ENCODE peak calls at places on chromosomes 1 and 21, in seven cellular contexts. One of them, this sample, is unnamed.

GRCh38 chr1:160652924-160653619 is 6.2 kb upstream of the SLAMF1 start:
- DNase-seq in transverse colon: no peak
- DNase-seq in suprapubic skin: no peak
- DNase-seq in K562: no peak
- DNase-seq in GM12878: no peak
- DNase-seq in SK-N-SH: no peak
- DNase-seq in stomach: no peak
- DNase-seq in this sample: no peak

GRCh38 chr1:70072239-70072751 is 133.1 kb downstream of the LRRC40 start:
- DNase-seq in transverse colon: no peak
- DNase-seq in suprapubic skin: no peak
- DNase-seq in K562: no peak
- DNase-seq in GM12878: no peak
- DNase-seq in SK-N-SH: no peak
- DNase-seq in stomach: no peak
- DNase-seq in this sample: no peak

GRCh38 chr1:210252621-210253041 is 20.0 kb downstream of the SERTAD4 start:
- DNase-seq in transverse colon: peak
- DNase-seq in suprapubic skin: no peak
- DNase-seq in K562: no peak
- DNase-seq in GM12878: no peak
- DNase-seq in SK-N-SH: peak
- DNase-seq in stomach: peak
- DNase-seq in this sample: peak

GRCh38 chr1:28104866-28105467 is 16.6 kb upstream of the EYA3 start:
- DNase-seq in transverse colon: peak
- DNase-seq in suprapubic skin: no peak
- DNase-seq in K562: peak
- DNase-seq in GM12878: no peak
- DNase-seq in SK-N-SH: peak
- DNase-seq in stomach: peak
- DNase-seq in this sample: no peak

GRCh38 chr1:203140076-203140475 is 12.6 kb downstream of the ADORA1 start:
- DNase-seq in transverse colon: no peak
- DNase-seq in suprapubic skin: no peak
- DNase-seq in K562: no peak
- DNase-seq in GM12878: no peak
- DNase-seq in SK-N-SH: no peak
- DNase-seq in stomach: no peak
- DNase-seq in this sample: no peak

GRCh38 chr1:59349101-59349500 is 52.2 kb downstream of the FGGY start:
- DNase-seq in transverse colon: no peak
- DNase-seq in suprapubic skin: no peak
- DNase-seq in K562: no peak
- DNase-seq in GM12878: no peak
- DNase-seq in SK-N-SH: no peak
- DNase-seq in stomach: no peak
- DNase-seq in this sample: no peak

GRCh38 chr1:195501118-195501517 is 1107.1 kb downstream of the KCNT2 start:
- DNase-seq in transverse colon: no peak
- DNase-seq in suprapubic skin: no peak
- DNase-seq in K562: no peak
- DNase-seq in GM12878: no peak
- DNase-seq in SK-N-SH: no peak
- DNase-seq in stomach: no peak
- DNase-seq in this sample: no peak

GRCh38 chr21:14523234-14523633 is 22.9 kb downstream of the SAMSN1 start:
- DNase-seq in transverse colon: no peak
- DNase-seq in suprapubic skin: no peak
- DNase-seq in K562: no peak
- DNase-seq in GM12878: no peak
- DNase-seq in SK-N-SH: no peak
- DNase-seq in stomach: no peak
- DNase-seq in this sample: no peak

GRCh38 chr1:235670157-235670776 is 20.7 kb upstream of the GNG4 start:
- DNase-seq in transverse colon: no peak
- DNase-seq in suprapubic skin: no peak
- DNase-seq in K562: no peak
- DNase-seq in GM12878: no peak
- DNase-seq in SK-N-SH: no peak
- DNase-seq in stomach: no peak
- DNase-seq in this sample: no peak

GRCh38 chr1:36151133-36151844 is 2.0 kb upstream of the TRAPPC3 start:
- DNase-seq in transverse colon: no peak
- DNase-seq in suprapubic skin: no peak
- DNase-seq in K562: no peak
- DNase-seq in GM12878: no peak
- DNase-seq in SK-N-SH: no peak
- DNase-seq in stomach: no peak
- DNase-seq in this sample: no peak

GRCh38 chr1:36148821-36149236 is 457 bp downstream of the TRAPPC3 start:
- DNase-seq in transverse colon: no peak
- DNase-seq in suprapubic skin: no peak
- DNase-seq in K562: no peak
- DNase-seq in GM12878: no peak
- DNase-seq in SK-N-SH: no peak
- DNase-seq in stomach: no peak
- DNase-seq in this sample: no peak

GRCh38 chr1:36149973-36150295 is 648 bp upstream of the TRAPPC3 start:
- DNase-seq in transverse colon: no peak
- DNase-seq in suprapubic skin: no peak
- DNase-seq in K562: no peak
- DNase-seq in GM12878: no peak
- DNase-seq in SK-N-SH: no peak
- DNase-seq in stomach: no peak
- DNase-seq in this sample: no peak

GRCh38 chr1:36150296-36151132 is 1.2 kb upstream of the TRAPPC3 start:
- DNase-seq in transverse colon: peak
- DNase-seq in suprapubic skin: peak
- DNase-seq in K562: peak
- DNase-seq in GM12878: no peak
- DNase-seq in SK-N-SH: peak
- DNase-seq in stomach: peak
- DNase-seq in this sample: peak

DNA sequence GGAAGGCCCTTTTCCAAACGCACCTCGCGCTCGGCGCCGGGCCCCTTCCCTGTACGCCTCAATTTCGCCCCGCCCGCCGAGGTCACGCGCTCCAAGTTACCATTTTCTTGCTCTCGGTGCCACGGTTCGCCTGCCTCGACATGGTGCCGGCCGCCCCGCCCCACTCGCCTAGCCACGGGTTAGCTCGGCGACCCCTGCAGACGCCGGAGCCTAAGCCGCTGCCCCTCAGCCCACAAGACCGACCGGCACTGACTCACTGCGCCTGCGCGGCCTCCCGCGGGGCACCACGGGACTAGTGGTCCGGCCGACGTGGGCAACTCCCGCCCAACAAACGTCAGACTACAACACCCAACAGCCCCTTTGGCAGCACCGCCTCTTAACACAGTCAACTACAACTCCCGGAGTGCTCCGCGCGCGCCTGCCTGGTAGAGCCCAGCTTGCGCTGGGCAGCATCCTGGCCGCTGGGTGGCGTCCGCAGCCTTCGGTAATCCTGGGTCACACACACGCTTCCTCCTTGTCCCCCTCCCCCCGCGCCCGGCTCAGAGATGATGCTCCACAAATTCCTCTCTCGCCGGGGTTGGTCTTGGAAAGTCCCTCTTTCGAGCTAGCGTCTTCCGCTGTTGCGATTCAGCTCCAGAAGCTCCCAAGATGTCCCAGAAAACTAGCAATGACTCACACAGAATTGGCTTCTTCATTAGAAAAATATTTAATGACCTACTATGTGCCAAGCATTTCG is at the start of gene TRAPPC3:
- DNase-seq in transverse colon: peak
- DNase-seq in suprapubic skin: peak
- DNase-seq in K562: peak
- DNase-seq in GM12878: peak
- DNase-seq in SK-N-SH: peak
- DNase-seq in stomach: peak
- DNase-seq in this sample: peak
- TF ChIP-seq EP300 in transverse colon: no peak
- TF ChIP-seq EP300 in suprapubic skin: no peak
- TF ChIP-seq EP300 in K562: peak
- TF ChIP-seq EP300 in GM12878: no peak
- TF ChIP-seq EP300 in SK-N-SH: peak
- TF ChIP-seq EP300 in stomach: no peak
- TF ChIP-seq EP300 in this sample: no peak

DNA sequence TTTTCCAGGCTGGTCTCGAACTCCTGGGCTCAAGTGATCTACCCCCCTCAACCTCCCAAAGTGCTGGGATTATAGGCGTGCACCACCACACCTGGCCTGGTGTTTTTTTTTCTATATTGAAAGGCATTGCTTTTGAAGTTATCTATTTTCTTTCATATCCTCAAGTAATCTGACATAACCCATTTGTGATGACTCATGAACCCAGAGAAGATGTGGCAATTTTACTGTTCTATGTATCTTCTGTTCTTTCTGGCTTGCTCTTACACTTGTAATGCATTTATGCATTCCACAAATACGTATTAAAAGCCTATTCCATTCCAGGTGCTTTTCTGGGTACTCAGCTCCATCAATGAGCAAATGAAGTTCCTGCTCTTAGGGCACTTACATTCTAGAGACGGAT is 29.9 kb upstream of the ERRFI1 start:
- DNase-seq in transverse colon: no peak
- DNase-seq in suprapubic skin: no peak
- DNase-seq in K562: no peak
- DNase-seq in GM12878: no peak
- DNase-seq in SK-N-SH: no peak
- DNase-seq in stomach: no peak
- DNase-seq in this sample: peak
- TF ChIP-seq POLR2AphosphoS5 in transverse colon: no peak
- TF ChIP-seq POLR2AphosphoS5 in suprapubic skin: no peak
- TF ChIP-seq POLR2AphosphoS5 in K562: no peak
- TF ChIP-seq POLR2AphosphoS5 in GM12878: no peak
- TF ChIP-seq POLR2AphosphoS5 in SK-N-SH: no peak
- TF ChIP-seq POLR2AphosphoS5 in stomach: no peak
- TF ChIP-seq POLR2AphosphoS5 in this sample: peak

GRCh38 chr1:26557078-26557477 is 27.5 kb downstream of the RPS6KA1 start:
- DNase-seq in transverse colon: no peak
- DNase-seq in suprapubic skin: no peak
- DNase-seq in K562: no peak
- DNase-seq in GM12878: no peak
- DNase-seq in SK-N-SH: no peak
- DNase-seq in stomach: no peak
- DNase-seq in this sample: no peak

GRCh38 chr1:26556041-26556440 is 26.5 kb downstream of the RPS6KA1 start:
- DNase-seq in transverse colon: no peak
- DNase-seq in suprapubic skin: no peak
- DNase-seq in K562: no peak
- DNase-seq in GM12878: no peak
- DNase-seq in SK-N-SH: no peak
- DNase-seq in stomach: no peak
- DNase-seq in this sample: no peak

GRCh38 chr1:26555550-26555981 is 26.0 kb downstream of the RPS6KA1 start:
- DNase-seq in transverse colon: no peak
- DNase-seq in suprapubic skin: no peak
- DNase-seq in K562: peak
- DNase-seq in GM12878: no peak
- DNase-seq in SK-N-SH: no peak
- DNase-seq in stomach: no peak
- DNase-seq in this sample: no peak

GRCh38 chr1:26560403-26560780 is 30.8 kb downstream of the RPS6KA1 start:
- DNase-seq in transverse colon: no peak
- DNase-seq in suprapubic skin: no peak
- DNase-seq in K562: no peak
- DNase-seq in GM12878: no peak
- DNase-seq in SK-N-SH: no peak
- DNase-seq in stomach: no peak
- DNase-seq in this sample: no peak

DNA sequence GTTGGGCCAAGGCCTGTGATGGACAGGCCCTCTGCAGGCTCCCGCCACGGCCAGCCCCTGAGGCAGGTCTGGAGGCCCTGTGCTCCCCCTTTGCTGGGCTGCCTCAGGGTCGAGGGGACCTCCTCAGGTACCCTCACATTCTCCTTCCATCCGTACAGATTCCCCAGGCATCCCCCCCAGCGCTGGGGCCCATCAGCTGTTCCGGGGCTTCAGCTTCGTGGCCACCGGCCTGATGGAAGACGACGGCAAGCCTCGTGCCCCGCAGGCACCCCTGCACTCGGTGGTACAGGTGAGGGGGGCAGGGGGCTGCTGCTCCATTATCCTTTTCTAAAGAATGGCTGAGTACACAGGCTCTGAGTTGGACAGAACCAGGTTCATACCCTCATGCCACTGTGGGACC is 29.1 kb downstream of the RPS6KA1 start:
- DNase-seq in transverse colon: no peak
- DNase-seq in suprapubic skin: no peak
- DNase-seq in K562: no peak
- DNase-seq in GM12878: no peak
- DNase-seq in SK-N-SH: no peak
- DNase-seq in stomach: no peak
- DNase-seq in this sample: no peak
- TF ChIP-seq EP300 in transverse colon: no peak
- TF ChIP-seq EP300 in suprapubic skin: no peak
- TF ChIP-seq EP300 in K562: no peak
- TF ChIP-seq EP300 in GM12878: no peak
- TF ChIP-seq EP300 in SK-N-SH: no peak
- TF ChIP-seq EP300 in stomach: no peak
- TF ChIP-seq EP300 in this sample: no peak

GRCh38 chr1:36322786-36323635 is 434 bp downstream of the EVA1B start:
- DNase-seq in transverse colon: peak
- DNase-seq in suprapubic skin: no peak
- DNase-seq in K562: peak
- DNase-seq in GM12878: no peak
- DNase-seq in SK-N-SH: peak
- DNase-seq in stomach: peak
- DNase-seq in this sample: peak
- TF ChIP-seq POLR2AphosphoS5 in transverse colon: no peak
- TF ChIP-seq POLR2AphosphoS5 in suprapubic skin: no peak
- TF ChIP-seq POLR2AphosphoS5 in K562: no peak
- TF ChIP-seq POLR2AphosphoS5 in GM12878: no peak
- TF ChIP-seq POLR2AphosphoS5 in SK-N-SH: no peak
- TF ChIP-seq POLR2AphosphoS5 in stomach: no peak
- TF ChIP-seq POLR2AphosphoS5 in this sample: no peak

GRCh38 chr1:156775799-156776198 is 8.5 kb downstream of the PRCC start:
- DNase-seq in transverse colon: no peak
- DNase-seq in suprapubic skin: no peak
- DNase-seq in K562: no peak
- DNase-seq in GM12878: no peak
- DNase-seq in SK-N-SH: no peak
- DNase-seq in stomach: no peak
- DNase-seq in this sample: no peak
- TF ChIP-seq EP300 in transverse colon: no peak
- TF ChIP-seq EP300 in suprapubic skin: no peak
- TF ChIP-seq EP300 in K562: no peak
- TF ChIP-seq EP300 in GM12878: no peak
- TF ChIP-seq EP300 in SK-N-SH: no peak
- TF ChIP-seq EP300 in stomach: no peak
- TF ChIP-seq EP300 in this sample: no peak

GRCh38 chr1:51919684-51920083 is 41.2 kb upstream of the NRDC start:
- DNase-seq in transverse colon: no peak
- DNase-seq in suprapubic skin: no peak
- DNase-seq in K562: no peak
- DNase-seq in GM12878: no peak
- DNase-seq in SK-N-SH: no peak
- DNase-seq in stomach: no peak
- DNase-seq in this sample: no peak
- TF ChIP-seq POLR2AphosphoS5 in transverse colon: no peak
- TF ChIP-seq POLR2AphosphoS5 in suprapubic skin: no peak
- TF ChIP-seq POLR2AphosphoS5 in K562: no peak
- TF ChIP-seq POLR2AphosphoS5 in GM12878: no peak
- TF ChIP-seq POLR2AphosphoS5 in SK-N-SH: no peak
- TF ChIP-seq POLR2AphosphoS5 in stomach: no peak
- TF ChIP-seq POLR2AphosphoS5 in this sample: no peak